ENCODE peak calls at places on chromosomes 11 and 22, in seven cellular contexts. T, X, A, H, K, N and L are unnamed samples.

GRCh38 chr22:44723801-44724200 is 21.8 kb downstream of the PRR5 start:
- DNase-seq in N (no peak), H (peak; percentile 54), A (no peak), X (no peak), K (no peak), T (no peak), L (no peak)

GRCh38 chr22:28246392-28246791 is 327.3 kb upstream of the PITPNB start:
- DNase-seq in K (no peak), N (no peak), T (no peak), A (no peak), H (no peak), X (no peak), L (no peak)

GRCh38 chr11:83004855-83005556 is 66.7 kb downstream of the RAB30 start:
- DNase-seq in N (no peak), T (no peak), K (no peak), X (no peak), H (no peak), A (no peak), L (no peak)

GRCh38 chr11:129252621-129253020 is 60.5 kb upstream of the ARHGAP32 start:
- DNase-seq in K (no peak), N (no peak), T (no peak), A (no peak), H (no peak), X (no peak), L (no peak)

GRCh38 chr22:36757608-36758220 is 18.2 kb downstream of the IFT27 start:
- DNase-seq in N (peak; percentile 77), X (peak; percentile 81), T (peak; percentile 72), H (peak; percentile 76), K (peak; percentile 84), A (no peak), L (no peak)

GRCh38 chr11:92892769-92893168 is 76.7 kb upstream of the MTNR1B start:
- DNase-seq in X (no peak), H (no peak), A (no peak), T (no peak), N (no peak), K (no peak), L (peak; percentile 14)

GRCh38 chr22:34570408-34570807 is 495.6 kb upstream of the ISX start:
- DNase-seq in X (no peak), K (no peak), T (no peak), N (no peak), A (no peak), H (no peak), L (no peak)

GRCh38 chr22:49218142-49218541 is 609.5 kb downstream of the BRD1 start:
- DNase-seq in T (no peak), X (peak; percentile 24), N (no peak), K (no peak), A (no peak), H (no peak), L (no peak)

GRCh38 chr11:120248551-120249278 is 8.8 kb downstream of the POU2F3 start:
- DNase-seq in K (no peak), A (no peak), H (peak; percentile 71), N (no peak), T (no peak), X (no peak), L (no peak)

GRCh38 chr22:50308597-50308935 is 1.1 kb upstream of the PLXNB2 start:
- DNase-seq in T (no peak), N (peak; percentile 86), H (peak; percentile 93), X (peak; percentile 89), K (peak; percentile 56), A (no peak), L (no peak)

GRCh38 chr22:28025333-28025732 is 106.3 kb upstream of the PITPNB start:
- DNase-seq in H (no peak), N (no peak), T (no peak), A (no peak), K (peak; percentile 1), X (peak; percentile 41), L (no peak)

GRCh38 chr22:23790819-23791736 is 4.3 kb downstream of the SMARCB1 start:
- DNase-seq in H (no peak), T (no peak), A (no peak), N (no peak), X (no peak), K (no peak), L (no peak)

GRCh38 chr11:35765211-35765610 is 102.6 kb downstream of the TRIM44 start:
- DNase-seq in T (no peak), H (no peak), A (no peak), K (no peak), N (no peak), X (no peak), L (no peak)

GRCh38 chr11:102158151-102158734 is 48.0 kb downstream of the YAP1 start:
- DNase-seq in N (no peak), T (no peak), A (no peak), K (no peak), H (no peak), X (no peak), L (peak; percentile 22)

GRCh38 chr11:31915867-31916266 is 104.7 kb upstream of the PAX6 start:
- DNase-seq in T (no peak), N (no peak), K (no peak), H (no peak), X (no peak), A (no peak), L (no peak)

GRCh38 chr11:45906096-45906682 is 882 bp downstream of the FREY1 start:
- DNase-seq in H (no peak), T (no peak), X (no peak), N (no peak), K (no peak), A (no peak), L (no peak)

GRCh38 chr11:69291459-69292110 is 2.4 kb upstream of the MYEOV start:
- DNase-seq in X (no peak), N (no peak), H (no peak), K (no peak), T (no peak), A (no peak), L (no peak)

GRCh38 chr11:114291847-114292680 is 4.1 kb upstream of the NNMT start:
- DNase-seq in T (no peak), K (no peak), X (no peak), N (no peak), H (no peak), A (no peak), L (no peak)

GRCh38 chr11:19444231-19444630 is 203.5 kb upstream of the E2F8 start:
- DNase-seq in N (no peak), K (no peak), X (no peak), T (no peak), A (no peak), H (peak; percentile 38), L (no peak)

GRCh38 chr11:111445586-111445985 is 66.5 kb upstream of the POU2AF1 start:
- DNase-seq in H (no peak), K (no peak), A (no peak), X (no peak), T (no peak), N (no peak), L (no peak)

GRCh38 chr11:9015677-9016076 is 11.9 kb upstream of the NRIP3 start:
- DNase-seq in T (peak; percentile 75), N (peak; percentile 46), A (no peak), H (peak; percentile 85), K (peak; percentile 74), X (peak; percentile 79), L (peak; percentile 82)
- TF ChIP-seq CTCF in T (peak; percentile 72), N (peak; percentile 67), A (peak; percentile 67), H (peak; percentile 84), K (peak; percentile 73), X (peak; percentile 63), L (peak; percentile 89)

GRCh38 chr11:75667268-75667830 is 1.5 kb downstream of the MAP6 start:
- DNase-seq in X (no peak), A (no peak), K (no peak), N (no peak), T (peak; percentile 20), H (peak; percentile 30), L (no peak)
- H3K4me3 ChIP-seq in X (peak overlapping the region; percentile 74), A (peak overlapping the region; percentile 73), K (peak overlapping the region; percentile 57), N (peak overlapping the region; percentile 68), T (peak overlapping the region; percentile 54), H (no peak overlapping the region), L (no peak overlapping the region)

GRCh38 chr11:75214411-75214821 is 26.2 kb upstream of the TPBGL start:
- DNase-seq in N (peak; percentile 73), X (peak; percentile 77), A (no peak), H (peak; percentile 86), K (peak; percentile 20), T (peak; percentile 45), L (peak; percentile 40)
- TF ChIP-seq CTCF in N (no peak), X (no peak), A (no peak), H (peak; percentile 71), K (no peak), T (no peak), L (peak; percentile 30)

GRCh38 chr22:46071451-46072029 is 78.8 kb upstream of the PPARA start:
- DNase-seq in K (peak; percentile 89), N (peak; percentile 92), A (no peak), X (peak; percentile 94), T (peak; percentile 93), H (peak; percentile 85), L (peak; percentile 73)

GRCh38 chr22:46070722-46071450 is 79.4 kb upstream of the PPARA start:
- DNase-seq in A (no peak), T (no peak), K (peak; percentile 61), H (peak; percentile 77), N (peak; percentile 31), X (peak; percentile 75), L (no peak)

GRCh38 chr22:46073683-46074504 is 76.4 kb upstream of the PPARA start:
- DNase-seq in N (peak; percentile 41), A (no peak), K (no peak), X (peak; percentile 69), T (no peak), H (peak; percentile 10), L (no peak)

GRCh38 chr22:46072981-46073682 is 77.2 kb upstream of the PPARA start:
- DNase-seq in N (peak; percentile 20), H (peak; percentile 21), A (no peak), T (no peak), K (no peak), X (peak; percentile 61), L (no peak)

DNA sequence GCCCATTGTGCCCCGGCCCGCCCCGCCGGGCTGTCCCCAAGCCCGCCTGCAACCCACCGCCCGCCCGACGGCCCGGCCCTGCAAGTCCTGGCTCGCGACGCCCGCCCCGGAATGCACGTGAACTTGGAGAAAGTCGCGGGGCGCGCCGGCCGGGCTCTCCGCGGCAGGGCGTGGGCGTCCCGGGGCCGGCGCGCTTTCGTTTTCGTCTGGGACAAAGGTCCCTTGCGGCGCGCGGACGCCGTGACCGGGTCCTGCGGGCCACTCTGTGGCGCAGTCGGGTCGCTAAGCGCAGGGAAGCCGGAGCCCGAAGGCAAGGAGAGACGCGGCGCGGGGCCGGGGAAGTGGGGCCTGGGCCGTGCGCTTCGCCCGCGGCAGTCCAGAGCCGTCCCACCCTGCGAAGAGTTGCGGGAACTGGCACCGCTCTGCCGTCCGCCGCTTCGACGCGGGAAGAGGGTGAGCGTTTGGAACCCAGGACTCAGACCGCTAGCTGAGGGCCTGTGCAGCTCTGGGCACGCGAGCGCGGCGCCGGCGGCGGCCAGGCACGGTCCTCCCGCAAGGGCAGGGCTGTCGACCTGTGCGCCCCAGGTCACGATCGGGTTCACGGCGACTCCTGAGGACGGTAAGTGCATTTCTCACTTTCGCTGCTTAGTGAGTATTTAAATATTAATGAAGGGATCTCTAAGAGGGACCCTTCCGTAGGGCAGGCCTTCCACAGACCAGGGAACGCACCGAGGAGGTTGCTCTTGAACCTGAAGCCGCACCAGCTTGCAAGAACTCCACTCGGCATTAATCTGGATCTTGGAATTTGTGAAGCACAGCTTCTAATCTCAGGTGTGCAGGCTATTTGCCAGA is 78.1 kb upstream of the PPARA start:
- DNase-seq in N (peak; percentile 59), T (no peak), K (peak; percentile 10), H (peak; percentile 74), A (no peak), X (peak; percentile 83), L (no peak)
- H3K4me3 ChIP-seq in N (peak overlapping the region; percentile 85), T (peak overlapping the region; percentile 93), K (peak overlapping the region; percentile 93), H (peak overlapping the region; percentile 86), A (peak overlapping the region; percentile 95), X (peak overlapping the region; percentile 89), L (peak overlapping the region; percentile 95)